ENCODE peak calls at places on chromosomes 6 and 20, in four cellular contexts. E is RWPE1; S is CD8-positive, alpha-beta T cell; K is WERI-Rb-1. C is an unnamed sample.

GRCh38 chr6:116220172-116220571 is 33.7 kb downstream of the TSPYL4 start:
- DNase-seq in E (no peak), S (no peak), K (no peak), C (peak)

GRCh38 chr6:170516783-170517616 is 36.1 kb downstream of the PSMB1 start:
- DNase-seq in E (peak), S (peak), K (peak), C (peak)

GRCh38 chr20:37521091-37521771 is at the start of gene NNAT:
- DNase-seq in E (no peak), S (no peak), K (no peak), C (no peak)

GRCh38 chr6:14665827-14666724 is 548.5 kb downstream of the CD83 start:
- DNase-seq in E (peak), S (no peak), K (no peak), C (no peak)

GRCh38 chr6:34237316-34237721 is 646 bp downstream of the HMGA1 start:
- DNase-seq in E (no peak), S (no peak), K (peak), C (no peak)

GRCh38 chr6:83609248-83609647 is 96.9 kb downstream of the PRSS35 start:
- DNase-seq in E (no peak), S (no peak), K (no peak), C (no peak)

GRCh38 chr6:84052204-84052882 is 18.8 kb downstream of the MRAP2 start:
- DNase-seq in E (peak), S (no peak), K (peak), C (peak)

GRCh38 chr20:63081351-63081750 is 74.6 kb upstream of the BHLHE23 start:
- DNase-seq in E (no peak), S (no peak), K (no peak), C (no peak)

GRCh38 chr6:45472383-45472782 is 94.6 kb upstream of the SUPT3H start:
- DNase-seq in E (no peak), S (no peak), K (no peak), C (peak)

GRCh38 chr20:50297498-50298348 is 107.1 kb downstream of the CEBPB start:
- DNase-seq in E (no peak), S (no peak), K (no peak), C (no peak)

GRCh38 chr6:22621028-22621427 is 51.7 kb downstream of the HDGFL1 start:
- DNase-seq in E (no peak), S (no peak), K (no peak), C (no peak)

GRCh38 chr20:49100934-49101333 is 54.8 kb downstream of the CSE1L start:
- DNase-seq in E (no peak), S (no peak), K (no peak), C (no peak)

GRCh38 chr6:23175391-23175790 is 606.0 kb downstream of the HDGFL1 start:
- DNase-seq in E (no peak), S (no peak), K (no peak), C (no peak)

GRCh38 chr6:84074988-84075781 is 41.6 kb downstream of the MRAP2 start:
- DNase-seq in E (no peak), S (no peak), K (peak), C (no peak)

GRCh38 chr6:44084231-44085014 is 42.8 kb downstream of the MRPL14 start:
- DNase-seq in E (no peak), S (no peak), K (no peak), C (no peak)

GRCh38 chr20:16747291-16747811 is 807 bp upstream of the OTOR start:
- DNase-seq in E (no peak), S (no peak), K (no peak), C (no peak)

GRCh38 chr6:4906942-4907300 is 96.9 kb downstream of the RPP40 start:
- DNase-seq in E (no peak), S (no peak), K (no peak), C (no peak)

GRCh38 chr20:36270744-36271638 is 34.7 kb downstream of the AAR2 start:
- DNase-seq in E (no peak), S (no peak), K (peak), C (no peak)

GRCh38 chr6:153931431-153931830 is 107.6 kb upstream of the OPRM1 start:
- DNase-seq in E (no peak), S (no peak), K (no peak), C (no peak)

GRCh38 chr6:4904461-4904860 is 99.4 kb downstream of the RPP40 start:
- DNase-seq in E (no peak), S (no peak), K (no peak), C (no peak)

GRCh38 chr6:124882580-124883393 is 79.5 kb upstream of the RNF217 start:
- DNase-seq in E (no peak), S (no peak), K (no peak), C (no peak)

GRCh38 chr20:32539063-32539816 is 45.9 kb downstream of the NOL4L start:
- DNase-seq in E (no peak), S (no peak), K (no peak), C (no peak)

GRCh38 chr6:28258877-28259777 is at the start of gene NKAPL:
- DNase-seq in E (no peak), S (peak), K (no peak), C (peak)

GRCh38 chr20:63519765-63520593 is 586 bp upstream of the PPDPF start:
- DNase-seq in E (peak), S (peak), K (peak), C (peak)

GRCh38 chr6:160973311-160973710 is 18.3 kb upstream of the MAP3K4 start:
- DNase-seq in E (no peak), S (no peak), K (no peak), C (peak)

GRCh38 chr20:57790176-57790575 is 80.4 kb upstream of the PMEPA1 start:
- DNase-seq in E (no peak), S (no peak), K (no peak), C (no peak)

GRCh38 chr6:124008689-124009371 is 205.2 kb downstream of the NKAIN2 start:
- DNase-seq in E (no peak), S (no peak), K (no peak), C (no peak)

GRCh38 chr6:85464260-85464644 is 14.4 kb downstream of the NT5E start:
- DNase-seq in E (peak), S (no peak), K (no peak), C (no peak)

GRCh38 chr20:63711085-63711645 is 3.3 kb downstream of the ZGPAT start:
- DNase-seq in E (no peak), S (no peak), K (no peak), C (no peak)

GRCh38 chr6:13355043-13355945 is 27.0 kb upstream of the TBC1D7 start:
- DNase-seq in E (peak), S (no peak), K (no peak), C (no peak)

GRCh38 chr6:13425270-13425905 is 62.0 kb downstream of the GFOD1 start:
- DNase-seq in E (no peak), S (no peak), K (no peak), C (no peak)

GRCh38 chr6:53582963-53583362 is 38.1 kb upstream of the GCLC start:
- DNase-seq in E (peak), S (no peak), K (no peak), C (no peak)

GRCh38 chr6:7137335-7138106 is 29.8 kb downstream of the RREB1 start:
- DNase-seq in E (no peak), S (peak), K (peak), C (peak)

GRCh38 chr6:125546827-125547226 is 202.6 kb upstream of the HEY2 start:
- DNase-seq in E (no peak), S (no peak), K (no peak), C (no peak)

GRCh38 chr20:19834287-19834686 is 76.2 kb downstream of the RIN2 start:
- DNase-seq in E (no peak), S (no peak), K (no peak), C (no peak)

GRCh38 chr20:19833395-19833794 is 75.3 kb downstream of the RIN2 start:
- DNase-seq in E (no peak), S (no peak), K (no peak), C (no peak)

GRCh38 chr20:19834783-19835182 is 76.7 kb downstream of the RIN2 start:
- DNase-seq in E (no peak), S (no peak), K (no peak), C (no peak)

GRCh38 chr20:19832875-19833274 is 74.8 kb downstream of the RIN2 start:
- DNase-seq in E (no peak), S (no peak), K (peak), C (no peak)

DNA sequence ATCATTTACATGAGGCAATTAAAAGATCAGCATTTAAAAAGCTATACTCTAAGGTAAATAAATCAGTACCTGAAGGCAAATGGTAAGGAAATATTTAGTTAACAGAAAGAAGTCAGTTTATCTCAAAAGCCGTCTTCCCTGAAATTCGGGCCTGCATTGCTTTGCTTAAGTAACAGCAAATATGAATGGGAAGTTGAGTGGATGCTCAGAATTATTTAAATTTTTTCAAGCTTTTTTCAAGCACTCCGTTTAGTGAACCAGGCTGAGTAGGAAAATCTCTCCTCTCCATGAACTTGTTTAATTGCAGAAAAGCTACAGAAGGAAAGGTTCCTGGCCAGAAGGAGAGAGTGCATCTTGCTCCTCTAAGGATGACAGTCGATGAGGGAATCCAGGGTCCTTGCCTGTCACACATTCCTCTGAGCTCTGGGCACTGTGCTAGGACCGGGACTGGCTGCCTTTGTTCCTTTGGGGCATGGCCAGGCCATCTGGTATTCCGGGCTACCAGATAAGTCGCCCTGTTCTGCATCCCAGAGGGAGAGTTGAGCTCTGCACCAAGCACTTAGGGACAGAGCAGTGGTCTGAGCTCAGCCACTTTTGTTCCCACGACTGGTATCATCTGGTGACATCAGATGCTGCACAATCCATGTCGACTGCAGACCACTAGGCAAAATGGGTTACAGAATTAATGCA is 77.6 kb downstream of the RIN2 start:
- DNase-seq in E (no peak), S (no peak), K (no peak), C (peak)
- H3K27ac ChIP-seq in E (no peak), S (no peak), K (no peak), C (no peak)

DNA sequence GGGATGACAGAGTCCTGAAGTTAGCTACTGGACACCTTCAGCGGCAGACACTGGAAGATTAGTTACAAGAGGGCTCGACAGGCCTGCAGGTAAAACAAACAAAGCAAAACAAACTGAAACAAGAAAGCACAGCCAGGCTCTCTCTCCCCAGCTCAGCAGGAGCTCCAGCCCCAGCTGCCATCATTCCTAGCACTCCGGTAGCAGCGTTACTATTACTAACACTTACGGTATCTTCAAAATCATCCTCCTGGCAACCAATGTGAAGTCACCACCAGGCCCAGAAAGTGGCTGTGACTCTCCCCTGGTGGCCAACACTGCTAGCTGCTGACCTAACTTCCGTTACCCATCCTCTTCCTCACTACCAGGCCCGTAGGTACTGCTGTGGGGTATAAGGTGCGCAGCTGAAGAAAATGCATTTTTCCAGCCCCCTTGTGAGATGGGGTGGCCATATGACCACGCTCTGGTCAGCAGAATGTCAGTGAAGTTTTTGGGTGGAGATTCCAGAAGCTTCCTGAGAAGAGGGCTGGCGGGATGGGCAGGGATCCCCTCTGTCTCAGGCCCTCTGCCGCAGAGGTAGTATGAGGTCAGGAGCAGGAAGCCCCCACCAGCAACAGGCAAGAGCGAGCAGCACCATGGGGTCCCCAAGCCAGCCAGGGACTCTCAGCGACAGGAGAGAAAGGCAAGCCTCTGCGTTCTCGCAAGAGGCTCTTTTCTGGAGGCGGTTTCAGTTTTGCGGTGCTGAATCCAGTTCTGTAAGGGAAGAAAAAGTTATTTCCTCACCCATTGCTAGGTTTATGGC is 37.4 kb upstream of the TBXT start:
- DNase-seq in E (no peak), S (no peak), K (no peak), C (no peak)
- TF ChIP-seq CTCF in E (no peak), S (no peak), K (no peak), C (no peak)

GRCh38 chr6:90103056-90103793 is 193.4 kb downstream of the BACH2 start:
- DNase-seq in E (no peak), S (no peak), K (no peak), C (no peak)

GRCh38 chr6:90106449-90106848 is 190.2 kb downstream of the BACH2 start:
- DNase-seq in E (no peak), S (no peak), K (no peak), C (no peak)

GRCh38 chr6:90107721-90108364 is 188.8 kb downstream of the BACH2 start:
- DNase-seq in E (no peak), S (no peak), K (no peak), C (no peak)

GRCh38 chr6:90109141-90109540 is 187.5 kb downstream of the BACH2 start:
- DNase-seq in E (no peak), S (no peak), K (no peak), C (no peak)

DNA sequence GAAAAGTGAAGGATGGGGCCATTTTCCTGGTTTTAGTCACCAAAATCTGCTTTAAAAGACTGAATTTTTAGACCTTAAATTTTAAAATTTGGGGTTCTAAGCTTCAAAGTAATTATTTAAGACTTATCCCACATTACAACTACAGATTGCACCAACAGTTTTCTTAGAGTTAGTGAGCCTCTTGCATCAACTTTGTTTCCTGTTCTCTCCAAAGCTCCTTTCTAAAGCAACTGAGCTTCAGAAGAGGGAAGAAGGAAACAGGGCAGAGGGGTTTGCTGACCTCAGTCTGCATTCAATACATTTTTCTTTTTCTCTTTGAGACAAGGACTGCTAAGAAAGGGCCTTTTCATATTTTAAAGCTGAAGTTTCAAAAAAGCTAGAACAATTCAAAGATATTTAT is 190.9 kb downstream of the BACH2 start:
- DNase-seq in E (no peak), S (no peak), K (no peak), C (no peak)
- H3K27ac ChIP-seq in E (no peak), S (no peak), K (no peak), C (no peak)

DNA sequence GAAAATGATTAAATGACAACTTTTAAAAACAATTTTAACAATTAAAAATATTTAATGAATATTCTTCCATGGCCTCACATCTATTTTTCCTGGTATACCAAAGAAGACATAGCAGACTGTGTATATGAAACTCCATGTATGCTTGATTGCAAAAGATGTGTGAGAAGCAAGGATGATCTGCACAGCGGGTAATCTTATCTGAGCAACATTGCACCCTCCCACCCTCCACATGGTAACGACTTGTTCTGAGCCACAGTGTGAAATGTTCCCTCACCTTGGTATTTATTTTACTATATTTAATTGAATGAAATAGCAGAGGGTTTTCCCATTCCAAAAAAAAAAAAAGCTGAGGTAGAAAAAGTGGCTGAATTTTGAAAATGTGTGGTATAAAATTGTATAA is 204.4 kb downstream of the SYNE1 start:
- DNase-seq in E (no peak), S (no peak), K (no peak), C (no peak)
- TF ChIP-seq CTCF in E (no peak), S (no peak), K (no peak), C (no peak)

GRCh38 chr6:2450546-2450945 is 205.1 kb upstream of the GMDS start:
- DNase-seq in E (peak), S (no peak), K (no peak), C (peak)

GRCh38 chr6:2449572-2449940 is 204.2 kb upstream of the GMDS start:
- DNase-seq in E (no peak), S (no peak), K (no peak), C (no peak)

GRCh38 chr6:2454180-2454579 is 208.8 kb upstream of the GMDS start:
- DNase-seq in E (no peak), S (no peak), K (no peak), C (no peak)

GRCh38 chr6:2447318-2447717 is 201.9 kb upstream of the GMDS start:
- DNase-seq in E (no peak), S (no peak), K (no peak), C (no peak)

GRCh38 chr6:2448826-2449571 is 203.6 kb upstream of the GMDS start:
- DNase-seq in E (peak), S (no peak), K (peak), C (peak)
- H3K27ac ChIP-seq in E (no peak), S (no peak), K (no peak), C (no peak)

DNA sequence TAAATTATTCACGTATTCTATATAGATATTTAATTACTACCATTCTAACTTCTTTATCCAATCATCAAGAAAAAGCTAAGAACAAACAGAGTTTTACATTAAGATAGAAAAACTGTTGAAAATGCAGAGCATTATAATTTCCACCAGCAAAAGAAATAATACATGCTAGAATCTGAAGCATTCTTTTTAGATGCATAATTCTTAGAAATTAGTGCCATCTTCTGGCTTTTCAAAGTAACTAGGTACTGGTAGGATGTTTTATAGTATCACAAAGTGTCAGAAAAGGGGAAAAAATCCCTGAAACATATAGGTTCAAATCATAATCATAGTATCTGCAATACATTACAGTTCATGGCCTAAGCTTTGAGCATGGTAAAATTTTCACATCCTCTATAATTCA is 178.9 kb downstream of the PHF3 start:
- DNase-seq in E (no peak), S (no peak), K (no peak), C (no peak)
- TF ChIP-seq CTCF in E (peak), S (no peak), K (no peak), C (no peak)

DNA sequence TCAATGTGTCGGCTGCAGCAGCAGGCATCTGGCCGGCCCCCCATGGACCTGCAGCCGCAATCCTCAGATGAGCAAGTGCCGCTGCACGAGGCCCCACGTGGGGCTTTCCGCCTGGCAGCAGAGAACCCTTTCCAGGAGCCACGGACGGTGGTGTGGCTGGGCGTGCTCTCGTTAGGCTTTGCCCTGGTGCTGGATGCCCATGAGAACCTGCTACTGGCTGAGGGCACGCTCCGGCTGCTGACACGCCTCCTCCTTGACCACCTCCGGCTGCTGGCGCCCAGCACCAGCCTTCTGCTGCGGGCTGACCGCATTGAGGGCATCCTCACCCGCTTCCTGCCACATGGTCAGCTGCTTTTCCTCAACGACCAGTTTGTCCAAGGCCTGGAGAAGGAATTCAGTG is 3.5 kb downstream of the AP5S1 start:
- DNase-seq in E (no peak), S (no peak), K (no peak), C (no peak)
- H3K27ac ChIP-seq in E (peak), S (no peak), K (no peak), C (no peak)

DNA sequence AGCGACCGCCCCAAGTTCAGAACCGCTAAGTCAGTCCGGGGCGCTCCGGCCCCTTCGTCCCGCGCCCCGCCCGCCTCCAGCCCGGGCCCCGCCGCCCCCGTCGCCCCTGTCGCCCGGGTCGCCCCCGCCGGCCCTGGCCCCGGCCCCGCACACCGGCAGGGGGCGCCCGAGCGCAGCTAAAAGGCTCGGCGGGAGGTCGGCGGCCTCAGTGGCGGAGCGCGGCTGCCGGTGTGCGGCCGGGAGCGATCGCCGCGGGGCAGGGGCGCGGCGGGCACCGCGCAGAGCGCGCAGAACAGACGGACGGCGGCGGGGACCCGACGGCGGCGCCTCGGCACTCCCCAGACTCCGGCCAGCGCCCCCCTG is at the start of gene FNDC1:
- DNase-seq in E (peak), S (no peak), K (peak), C (peak)
- TF ChIP-seq CTCF in E (peak), S (no peak), K (peak), C (no peak)

GRCh38 chr6:169252805-169253189 is 849 bp downstream of the THBS2 start:
- DNase-seq in E (no peak), S (no peak), K (no peak), C (no peak)
- H3K27ac ChIP-seq in E (no peak), S (no peak), K (no peak), C (peak)

C was measured in heart right ventricle.